ENCODE peak calls at places on chromosome 15, in ten cellular contexts. G is HCT116, V is HepG2, H is breast epithelium, O is stomach, D is GM12878, K is suprapubic skin, T is endothelial cell of umbilical vein, Z is upper lobe of left lung, Y is transverse colon. R is an unnamed sample.
A peak's percentile ranks its signal among the peaks of the same experiment; 100 is the strongest.

GRCh38 chr15:58174709-58175108 is 36.5 kb downstream of the AQP9 start:
- DNase-seq in O (no peak), G (no peak), H (no peak), Z (no peak), K (no peak), V (no peak), T (no peak), Y (no peak), D (no peak), R (no peak)

GRCh38 chr15:72368315-72368714 is 7.5 kb downstream of the HEXA start:
- DNase-seq in Z (no peak), H (no peak), O (no peak), G (no peak), K (no peak), D (no peak), V (no peak), Y (no peak), T (no peak), R (no peak)

GRCh38 chr15:43968551-43968950 is 141.7 kb downstream of the WDR76 start:
- DNase-seq in O (no peak), Y (no peak), D (no peak), G (no peak), T (no peak), K (no peak), V (no peak), Z (no peak), H (no peak), R (no peak)

GRCh38 chr15:75723847-75724660 is 11.4 kb upstream of the CSPG4 start:
- DNase-seq in H (peak; percentile 92), T (peak; percentile 84), G (no peak), Z (no peak), D (no peak), K (peak; percentile 96), O (peak; percentile 89), Y (peak; percentile 94), V (peak; percentile 81), R (peak; percentile 80)

GRCh38 chr15:58019503-58020376 is 45.8 kb downstream of the ALDH1A2 start:
- DNase-seq in Y (no peak), G (no peak), Z (no peak), H (no peak), O (no peak), V (no peak), D (no peak), K (no peak), T (peak; percentile 81), R (no peak)

GRCh38 chr15:51403072-51403878 is 61.8 kb downstream of the GLDN start:
- DNase-seq in O (no peak), H (no peak), T (peak; percentile 44), G (peak; percentile 23), Y (no peak), Z (no peak), D (no peak), K (no peak), V (peak; percentile 15), R (no peak)

GRCh38 chr15:67133738-67134576 is 68.6 kb downstream of the SMAD3 start:
- DNase-seq in O (no peak), Z (no peak), K (no peak), T (peak; percentile 88), H (no peak), G (no peak), V (no peak), Y (peak; percentile 54), D (no peak), R (no peak)

GRCh38 chr15:96230557-96231181 is 99.8 kb upstream of the NR2F2 start:
- DNase-seq in Z (no peak), K (no peak), D (no peak), T (peak; percentile 80), V (no peak), O (no peak), G (no peak), H (no peak), Y (no peak), R (no peak)

GRCh38 chr15:31308185-31308639 is 18.4 kb upstream of the KLF13 start:
- DNase-seq in T (no peak), Z (peak; percentile 56), D (no peak), G (no peak), V (no peak), Y (no peak), H (no peak), K (no peak), O (no peak), R (no peak)
- H3K4me1 ChIP-seq in T (no peaks in the 10 kb centered on the region), Z (peaks cover 18% of the 10 kb centered on the region), D (peaks cover 22% of the 10 kb centered on the region), G (peaks cover 4% of the 10 kb centered on the region), V (peaks cover 47% of the 10 kb centered on the region), Y (peaks cover 6% of the 10 kb centered on the region), H (no peaks in the 10 kb centered on the region), K (peaks cover 26% of the 10 kb centered on the region), O (peaks cover 28% of the 10 kb centered on the region), R (no peaks in the 10 kb centered on the region)

GRCh38 chr15:98854496-98854895 is 153.1 kb downstream of the PGPEP1L start:
- DNase-seq in Z (no peak), O (peak; percentile 57), D (no peak), Y (no peak), H (peak; percentile 67), T (no peak), V (no peak), G (no peak), K (no peak), R (peak; percentile 54)

GRCh38 chr15:98853593-98854420 is 153.8 kb downstream of the PGPEP1L start:
- DNase-seq in K (no peak), Y (peak; percentile 38), V (no peak), Z (peak; percentile 70), G (no peak), H (peak; percentile 40), O (no peak), D (no peak), T (no peak), R (no peak)

GRCh38 chr15:98850991-98851776 is 156.4 kb downstream of the PGPEP1L start:
- DNase-seq in O (peak; percentile 83), Y (peak; percentile 82), K (peak; percentile 80), V (peak; percentile 61), G (peak; percentile 35), T (peak; percentile 78), H (peak; percentile 80), Z (peak; percentile 75), D (no peak), R (peak; percentile 87)

GRCh38 chr15:98855067-98855814 is 152.4 kb downstream of the PGPEP1L start:
- DNase-seq in Z (peak; percentile 25), T (no peak), G (no peak), D (no peak), H (no peak), K (no peak), V (no peak), Y (no peak), O (no peak), R (no peak)

GRCh38 chr15:98853161-98853560 is 154.4 kb downstream of the PGPEP1L start:
- DNase-seq in Y (peak; percentile 95), O (peak; percentile 90), K (peak; percentile 92), T (peak; percentile 97), H (peak; percentile 85), V (peak; percentile 29), D (peak; percentile 50), G (peak; percentile 81), Z (peak; percentile 94), R (peak; percentile 89)
- TF ChIP-seq POLR2AphosphoS5 in Y (peak; percentile 72), O (peak; percentile 73), K (peak; percentile 92), T (no peak), H (peak; percentile 78), V (no peak), D (no peak), G (peak; percentile 26), Z (no peak), R (peak; percentile 89)

GRCh38 chr15:40928351-40928974 is 677 bp upstream of the DLL4 start:
- DNase-seq in O (no peak), T (no peak), K (no peak), G (no peak), D (no peak), Z (peak; percentile 83), H (no peak), Y (peak; percentile 67), V (no peak), R (no peak)

GRCh38 chr15:40927497-40928346 is 1.4 kb upstream of the DLL4 start:
- DNase-seq in V (no peak), T (no peak), Y (peak; percentile 44), O (no peak), G (no peak), H (no peak), D (no peak), K (no peak), Z (peak; percentile 85), R (no peak)

GRCh38 chr15:40929730-40930429 is 740 bp downstream of the DLL4 start:
- DNase-seq in G (no peak), Y (peak; percentile 61), V (no peak), H (no peak), O (peak; percentile 63), Z (peak; percentile 92), K (peak; percentile 73), T (peak; percentile 66), D (no peak), R (peak; percentile 39)

GRCh38 chr15:40930430-40931299 is 1.5 kb downstream of the DLL4 start:
- DNase-seq in G (peak; percentile 70), H (no peak), T (peak; percentile 97), V (peak; percentile 47), Y (peak; percentile 63), K (peak; percentile 66), O (no peak), Z (peak; percentile 90), D (no peak), R (no peak)

DNA sequence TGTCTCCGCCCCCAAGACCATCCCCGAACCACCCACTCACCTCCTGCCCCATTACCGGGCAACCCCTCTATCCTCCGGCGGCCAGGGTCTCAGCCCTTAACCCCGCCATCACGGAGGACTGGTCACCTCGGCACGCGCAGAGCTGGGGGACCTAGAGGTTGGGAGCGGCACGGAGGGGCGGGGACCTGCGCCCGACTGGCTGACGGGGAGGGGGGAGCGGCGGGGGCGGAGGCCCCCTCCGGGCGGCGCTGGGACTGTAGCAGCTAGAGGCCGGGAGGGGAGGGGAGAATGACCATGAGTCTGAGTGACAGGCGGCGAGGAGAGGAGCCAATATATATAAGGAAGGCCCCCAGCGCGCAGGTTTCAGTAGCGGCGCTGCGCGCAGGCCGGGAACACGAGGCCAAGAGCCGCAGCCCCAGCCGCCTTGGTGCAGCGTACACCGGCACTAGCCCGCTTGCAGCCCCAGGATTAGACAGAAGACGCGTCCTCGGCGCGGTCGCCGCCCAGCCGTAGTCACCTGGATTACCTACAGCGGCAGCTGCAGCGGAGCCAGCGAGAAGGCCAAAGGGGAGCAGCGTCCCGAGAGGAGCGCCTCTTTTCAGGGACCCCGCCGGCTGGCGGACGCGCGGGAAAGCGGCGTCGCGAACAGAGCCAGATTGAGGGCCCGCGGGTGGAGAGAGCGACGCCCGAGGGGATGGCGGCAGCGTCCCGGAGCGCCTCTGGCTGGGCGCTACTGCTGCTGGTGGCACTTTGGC is at the start of gene DLL4:
- DNase-seq in V (peak; percentile 54), T (peak; percentile 94), Y (peak; percentile 87), Z (peak; percentile 94), D (no peak), O (peak; percentile 74), G (peak; percentile 71), H (peak; percentile 44), K (no peak), R (peak; percentile 55)
- TF ChIP-seq POLR2A in V (no peak), T (peak; percentile 99), Y (peak; percentile 95), Z (peak; percentile 57), D (peak; percentile 78), O (peak; percentile 12), G (peak; percentile 95), H (peak; percentile 15), K (peak; percentile 31), R (no peak)

DNA sequence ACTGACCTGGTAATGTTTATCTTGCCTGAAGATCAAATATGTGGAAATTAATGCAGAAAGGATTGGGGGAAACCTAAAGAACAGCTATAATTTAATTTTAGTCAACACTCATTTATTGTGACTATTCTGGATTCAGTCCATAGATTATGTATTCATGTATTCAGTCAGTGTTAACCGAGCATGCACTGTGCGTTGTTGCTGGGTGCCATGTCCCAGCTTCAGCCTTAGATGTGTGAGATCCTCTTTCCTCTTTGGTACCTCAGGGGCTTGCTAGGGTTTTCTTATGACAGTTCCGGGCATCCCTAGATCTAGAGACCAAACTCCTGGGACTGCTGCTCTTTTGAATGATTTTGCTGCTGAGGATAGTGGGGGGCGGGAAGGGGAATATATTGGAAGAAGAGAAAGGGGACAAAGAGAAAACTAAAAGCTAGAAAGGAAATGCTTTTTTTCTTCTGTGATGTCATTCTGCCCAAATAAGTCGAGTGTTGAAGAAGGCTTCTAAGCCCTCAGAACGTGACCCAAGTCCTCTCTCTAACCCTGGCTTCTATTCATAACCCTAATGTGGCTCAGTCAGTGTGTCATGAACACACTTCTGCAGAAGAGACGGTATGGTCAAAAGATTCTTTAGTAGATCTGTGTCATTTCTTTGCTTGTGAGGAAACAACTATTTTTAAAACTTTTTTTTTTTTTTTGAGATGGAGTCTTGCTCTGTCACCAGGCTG is 33.5 kb downstream of the STARD9 start:
- DNase-seq in V (no peak), G (no peak), D (no peak), O (no peak), K (no peak), Y (no peak), T (no peak), H (no peak), Z (no peak), R (no peak)
- H3K4me1 ChIP-seq in V (no peaks in the 10 kb centered on the region), G (no peaks in the 10 kb centered on the region), D (peaks cover 37% of the 10 kb centered on the region), O (peaks cover 11% of the 10 kb centered on the region), K (peaks cover 26% of the 10 kb centered on the region), Y (peaks cover 30% of the 10 kb centered on the region), T (peaks cover 14% of the 10 kb centered on the region), H (no peaks in the 10 kb centered on the region), Z (peaks cover 37% of the 10 kb centered on the region), R (no peaks in the 10 kb centered on the region)

R was measured in prostate gland.